ENCODE peak calls at places on chromosomes 11 and 22, in four cellular contexts. T is GM23248, D is PC-3, F is H1. E is an unnamed sample.

GRCh38 chr11:7196396-7197146 is 55.1 kb upstream of the SYT9 start:
- DNase-seq in T (no peak), D (no peak), F (no peak), E (no peak)

GRCh38 chr22:49297871-49298721 is 529.6 kb downstream of the BRD1 start:
- DNase-seq in T (no peak), D (no peak), F (no peak), E (no peak)

GRCh38 chr11:71937826-71938225 is 9.0 kb downstream of the RNF121 start:
- DNase-seq in D (no peak), T (no peak), F (no peak), E (no peak)

GRCh38 chr11:1749787-1750351 is 526 bp downstream of the IFITM10 start:
- DNase-seq in T (peak; percentile 98), D (peak; percentile 45), F (no peak), E (no peak)

GRCh38 chr22:49971232-49972162 is 10.9 kb downstream of the PIM3 start:
- DNase-seq in T (peak; percentile 63), F (no peak), D (peak; percentile 49), E (no peak)

GRCh38 chr22:38238519-38239051 is 34.2 kb downstream of the TMEM184B start:
- DNase-seq in F (no peak), D (peak; percentile 39), T (peak; percentile 91), E (no peak)

GRCh38 chr11:119979716-119980115 is 158.2 kb downstream of the TRIM29 start:
- DNase-seq in T (no peak), D (no peak), F (no peak), E (no peak)

GRCh38 chr11:111465400-111465799 is 46.8 kb downstream of the BTG4 start:
- DNase-seq in T (peak; percentile 73), D (peak; percentile 68), F (no peak), E (no peak)

GRCh38 chr11:14380947-14381555 is 22.1 kb upstream of the RRAS2 start:
- DNase-seq in T (peak; percentile 79), F (no peak), D (peak; percentile 64), E (peak; percentile 40)

GRCh38 chr11:56910785-56911184 is 77.9 kb upstream of the OR5AK2 start:
- DNase-seq in T (peak; percentile 14), F (no peak), D (peak; percentile 69), E (no peak)

GRCh38 chr11:70611890-70612289 is 213.6 kb downstream of the CTTN start:
- DNase-seq in T (no peak), F (no peak), D (no peak), E (no peak)

GRCh38 chr11:110564676-110565343 is 135.1 kb downstream of the FDX1 start:
- DNase-seq in F (no peak), D (no peak), T (no peak), E (no peak)

GRCh38 chr11:88312665-88313064 is 24.9 kb downstream of the CTSC start:
- DNase-seq in D (no peak), T (peak; percentile 21), F (no peak), E (no peak)

GRCh38 chr11:75467881-75468280 is 34.9 kb upstream of the KLHL35 start:
- DNase-seq in F (no peak), D (no peak), T (no peak), E (no peak)

GRCh38 chr11:76153609-76153949 is 52.7 kb downstream of the WNT11 start:
- DNase-seq in T (peak; percentile 81), F (no peak), D (peak; percentile 88), E (no peak)

GRCh38 chr22:40499187-40499753 is 128.9 kb downstream of the SGSM3 start:
- DNase-seq in D (peak; percentile 91), T (peak; percentile 95), F (peak; percentile 10), E (peak; percentile 47)

GRCh38 chr11:76579047-76579751 is 91.3 kb downstream of the LRRC32 start:
- DNase-seq in T (no peak), D (no peak), F (no peak), E (peak; percentile 27)

GRCh38 chr22:27149886-27150529 is 492.6 kb downstream of the MIAT start:
- DNase-seq in F (no peak), D (no peak), T (peak; percentile 75), E (no peak)

GRCh38 chr11:1162498-1163311 is 5.0 kb downstream of the MUC5AC start:
- DNase-seq in F (no peak), D (no peak), T (no peak), E (no peak)

GRCh38 chr22:45452565-45453449 is 39.3 kb downstream of the RIBC2 start:
- DNase-seq in T (peak; percentile 86), F (no peak), D (no peak), E (no peak)

GRCh38 chr22:45124176-45124857 is 39.4 kb upstream of the NUP50 start:
- DNase-seq in D (no peak), T (no peak), F (no peak), E (no peak)

GRCh38 chr11:110134120-110134519 is 40.9 kb downstream of the ZC3H12C start:
- DNase-seq in F (no peak), D (no peak), T (no peak), E (peak; percentile 88)

GRCh38 chr11:128786507-128786906 is 80.6 kb downstream of the KCNJ1 start:
- DNase-seq in T (no peak), F (no peak), D (no peak), E (no peak)

GRCh38 chr11:126697937-126698336 is 302.6 kb downstream of the KIRREL3 start:
- DNase-seq in D (no peak), F (no peak), T (no peak), E (peak; percentile 15)

GRCh38 chr11:112977620-112978212 is 16.5 kb downstream of the NCAM1 start:
- DNase-seq in D (no peak), F (no peak), T (peak; percentile 77), E (peak; percentile 82)

GRCh38 chr11:57778318-57779037 is 16.9 kb downstream of the CTNND1 start:
- DNase-seq in D (peak; percentile 99), F (peak; percentile 79), T (peak; percentile 92), E (peak; percentile 100)

GRCh38 chr11:79973701-79974626 is 533.1 kb upstream of the TENM4 start:
- DNase-seq in F (peak; percentile 23), T (no peak), D (no peak), E (peak; percentile 7)

GRCh38 chr22:27323646-27324045 is 477.9 kb downstream of the MN1 start:
- DNase-seq in T (no peak), F (no peak), D (no peak), E (no peak)

GRCh38 chr11:130403301-130403804 is 25.1 kb downstream of the ADAMTS8 start:
- DNase-seq in D (peak; percentile 87), T (peak; percentile 97), F (no peak), E (no peak)

GRCh38 chr22:22712092-22712658 is 67.8 kb downstream of the GGTLC2 start:
- DNase-seq in F (no peak), D (no peak), T (no peak), E (no peak)

DNA sequence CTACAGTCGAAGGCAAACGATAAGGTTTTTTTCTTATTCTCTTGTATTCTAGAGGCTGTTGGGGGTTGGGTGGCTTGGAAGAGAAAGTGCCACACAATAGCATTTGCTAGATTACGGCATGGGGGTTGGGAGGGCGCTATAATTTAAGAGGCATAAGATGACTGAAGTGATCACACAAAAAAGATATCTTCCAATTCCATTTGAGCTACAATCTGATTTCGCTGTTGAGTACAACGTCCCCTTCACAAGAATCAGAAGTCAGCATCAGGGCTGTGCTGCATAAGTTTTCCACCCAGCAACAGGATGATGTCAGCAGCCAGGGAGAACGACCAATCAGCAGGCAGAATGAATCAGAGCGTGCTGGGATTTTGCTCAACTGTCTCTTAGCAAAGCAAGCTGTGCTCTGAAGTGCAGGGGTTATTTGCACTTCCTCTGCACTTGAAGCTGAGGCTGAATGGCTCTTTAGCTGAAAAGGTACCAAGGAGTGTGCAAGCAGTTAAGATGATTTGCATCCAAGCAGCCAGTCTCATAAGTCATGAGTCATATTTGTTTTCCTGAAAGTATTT is 23.2 kb upstream of the SESN3 start:
- DNase-seq in D (peak; percentile 55), F (no peak), T (peak; percentile 92), E (peak; percentile 87)
- H3K4me1 ChIP-seq in D (no peaks in the 10 kb centered on the region), F (peaks cover 15% of the 10 kb centered on the region), T (peaks cover 8% of the 10 kb centered on the region), E (peaks cover 4% of the 10 kb centered on the region)

GRCh38 chr22:29206372-29207230 is 905 bp downstream of the EMID1 start:
- DNase-seq in F (no peak), T (no peak), D (no peak), E (no peak)
- TF ChIP-seq EZH2 in F (no peak), T (peak; percentile 89), D (no peak), E (no peak)

DNA sequence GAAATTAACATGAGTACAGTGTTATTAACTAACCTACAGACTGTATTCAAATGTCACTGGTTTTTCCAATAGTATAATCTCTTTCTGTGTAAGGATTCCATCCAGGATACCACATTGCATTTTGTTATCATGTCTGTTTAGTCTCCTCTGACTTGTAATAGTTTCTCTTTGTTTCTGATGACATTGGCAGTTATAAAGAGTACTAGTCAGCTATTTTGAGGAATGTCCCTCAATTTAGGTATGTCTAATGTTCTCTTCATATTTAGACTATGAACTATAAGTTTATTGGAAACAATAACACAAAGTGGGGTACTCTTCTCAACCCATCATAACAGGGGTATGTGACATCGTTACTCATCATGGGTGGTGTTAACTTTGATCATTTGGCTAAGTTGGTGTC is 20.3 kb upstream of the ME3 start:
- DNase-seq in F (no peak), D (no peak), T (no peak), E (no peak)
- H3K4me1 ChIP-seq in F (no peaks in the 10 kb centered on the region), D (peaks cover 42% of the 10 kb centered on the region), T (peaks cover 78% of the 10 kb centered on the region), E (peaks cover 14% of the 10 kb centered on the region)

GRCh38 chr11:62547691-62548281 is 1.2 kb upstream of the AHNAK start:
- DNase-seq in T (peak; percentile 41), D (peak; percentile 76), F (no peak), E (no peak)

GRCh38 chr11:62544521-62545436 is 1.8 kb downstream of the AHNAK start:
- DNase-seq in T (peak; percentile 62), D (peak; percentile 50), F (no peak), E (peak; percentile 50)

GRCh38 chr11:62545437-62546243 is 966 bp downstream of the AHNAK start:
- DNase-seq in D (peak; percentile 99), T (peak; percentile 91), F (peak; percentile 53), E (peak; percentile 97)

GRCh38 chr11:62546937-62547625 is 475 bp upstream of the AHNAK start:
- DNase-seq in D (peak; percentile 77), F (no peak), T (peak; percentile 86), E (peak; percentile 46)

DNA sequence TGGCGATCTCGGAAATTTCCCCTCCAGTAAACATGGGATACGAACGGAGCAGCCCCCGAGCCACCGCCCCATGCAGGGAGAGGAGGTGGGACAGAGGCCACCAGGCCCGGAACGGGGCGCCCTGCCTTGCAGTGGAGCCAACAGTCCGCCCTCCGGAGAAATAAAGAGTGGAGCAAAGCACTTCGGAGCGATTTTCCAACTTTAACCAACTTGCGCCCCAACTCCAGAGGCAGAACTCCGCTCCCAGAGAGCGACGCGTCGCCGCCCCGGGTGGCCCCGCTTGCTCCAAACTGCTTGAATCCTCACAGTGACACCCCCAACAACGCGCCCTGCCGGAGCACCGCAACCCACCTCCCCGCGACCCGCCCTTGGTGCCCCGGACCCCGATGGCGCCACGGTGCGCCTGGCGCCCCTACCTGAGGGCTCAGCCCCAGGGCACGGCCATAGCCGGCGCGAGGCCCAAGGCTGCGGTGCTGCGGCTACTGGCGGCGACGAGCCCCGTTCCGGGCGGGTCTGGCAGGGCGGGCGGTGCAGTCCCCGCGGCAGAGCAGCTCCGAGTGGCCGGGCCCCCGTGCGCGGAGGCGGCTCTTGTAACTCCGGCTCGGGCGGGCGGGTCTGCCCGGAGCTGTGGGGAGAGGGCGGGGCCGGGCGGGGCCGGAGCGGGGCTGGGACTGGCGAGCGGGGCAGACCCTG is at the start of gene AHNAK:
- DNase-seq in D (peak; percentile 75), F (no peak), T (peak; percentile 90), E (peak; percentile 83)
- TF ChIP-seq EZH2 in D (no peak), F (peak; percentile 23), T (no peak), E (no peak)

GRCh38 chr11:67301951-67302516 is 1.3 kb upstream of the SSH3 start:
- DNase-seq in T (peak; percentile 44), F (no peak), D (peak; percentile 49), E (peak; percentile 80)
- H3K4me1 ChIP-seq in T (peaks cover 12% of the 10 kb centered on the region), F (peaks cover 17% of the 10 kb centered on the region), D (peaks cover 18% of the 10 kb centered on the region), E (peaks cover 10% of the 10 kb centered on the region)

GRCh38 chr11:107928767-107929507 is 689 bp downstream of the RAB39A start:
- DNase-seq in T (no peak), F (no peak), D (no peak), E (peak; percentile 51)
- TF ChIP-seq EZH2 in T (no peak), F (no peak), D (no peak), E (no peak)